ENCODE peak calls at places on chromosome 7, in ten cellular contexts. One of them, this sample, is unnamed. For H3K4me1, the result is how much of the 10 kb centered on the place peaks cover.

GRCh38 chr7:44308741-44309270 is 16.6 kb downstream of the CAMK2B start:
- DNase-seq in psoas muscle: no peak
- DNase-seq in suprapubic skin: peak
- DNase-seq in adrenal gland: no peak
- DNase-seq in CD4-positive, CD25-positive, alpha-beta regulatory T cell: no peak
- DNase-seq in colonic mucosa: peak
- DNase-seq in prostate gland: no peak
- DNase-seq in aorta: peak
- DNase-seq in lower lobe of right lung: no peak
- DNase-seq in thoracic aorta: no peak
- DNase-seq in this sample: peak

GRCh38 chr7:38169862-38170261 is 8.2 kb upstream of the STARD3NL start:
- DNase-seq in aorta: peak
- DNase-seq in lower lobe of right lung: no peak
- DNase-seq in thoracic aorta: peak
- DNase-seq in suprapubic skin: no peak
- DNase-seq in colonic mucosa: peak
- DNase-seq in psoas muscle: peak
- DNase-seq in CD4-positive, CD25-positive, alpha-beta regulatory T cell: no peak
- DNase-seq in prostate gland: peak
- DNase-seq in adrenal gland: peak
- DNase-seq in this sample: no peak

GRCh38 chr7:22586101-22586805 is 86.3 kb upstream of the STEAP1B start:
- DNase-seq in aorta: no peak
- DNase-seq in lower lobe of right lung: no peak
- DNase-seq in prostate gland: no peak
- DNase-seq in suprapubic skin: no peak
- DNase-seq in colonic mucosa: no peak
- DNase-seq in psoas muscle: no peak
- DNase-seq in CD4-positive, CD25-positive, alpha-beta regulatory T cell: no peak
- DNase-seq in adrenal gland: no peak
- DNase-seq in thoracic aorta: no peak
- DNase-seq in this sample: no peak

GRCh38 chr7:129103561-129104324 is 40.8 kb upstream of the TSPAN33 start:
- DNase-seq in thoracic aorta: no peak
- DNase-seq in CD4-positive, CD25-positive, alpha-beta regulatory T cell: no peak
- DNase-seq in lower lobe of right lung: no peak
- DNase-seq in suprapubic skin: no peak
- DNase-seq in prostate gland: no peak
- DNase-seq in aorta: no peak
- DNase-seq in psoas muscle: no peak
- DNase-seq in colonic mucosa: no peak
- DNase-seq in adrenal gland: no peak
- DNase-seq in this sample: no peak

GRCh38 chr7:15199482-15199881 is 296.9 kb upstream of the DGKB start:
- DNase-seq in CD4-positive, CD25-positive, alpha-beta regulatory T cell: no peak
- DNase-seq in suprapubic skin: no peak
- DNase-seq in aorta: no peak
- DNase-seq in colonic mucosa: no peak
- DNase-seq in prostate gland: no peak
- DNase-seq in psoas muscle: no peak
- DNase-seq in adrenal gland: no peak
- DNase-seq in lower lobe of right lung: no peak
- DNase-seq in thoracic aorta: no peak
- DNase-seq in this sample: no peak

GRCh38 chr7:1397491-1398327 is 61.6 kb downstream of the MICALL2 start:
- DNase-seq in aorta: no peak
- DNase-seq in CD4-positive, CD25-positive, alpha-beta regulatory T cell: no peak
- DNase-seq in suprapubic skin: no peak
- DNase-seq in colonic mucosa: no peak
- DNase-seq in thoracic aorta: no peak
- DNase-seq in psoas muscle: no peak
- DNase-seq in lower lobe of right lung: no peak
- DNase-seq in prostate gland: no peak
- DNase-seq in adrenal gland: no peak
- DNase-seq in this sample: no peak

GRCh38 chr7:83701744-83702143 is 52.8 kb upstream of the SEMA3E start:
- DNase-seq in thoracic aorta: no peak
- DNase-seq in prostate gland: no peak
- DNase-seq in lower lobe of right lung: no peak
- DNase-seq in psoas muscle: no peak
- DNase-seq in colonic mucosa: no peak
- DNase-seq in suprapubic skin: no peak
- DNase-seq in CD4-positive, CD25-positive, alpha-beta regulatory T cell: no peak
- DNase-seq in aorta: no peak
- DNase-seq in adrenal gland: no peak
- DNase-seq in this sample: no peak

GRCh38 chr7:21253740-21254687 is 173.9 kb upstream of the SP4 start:
- DNase-seq in lower lobe of right lung: no peak
- DNase-seq in suprapubic skin: no peak
- DNase-seq in psoas muscle: no peak
- DNase-seq in colonic mucosa: peak
- DNase-seq in aorta: no peak
- DNase-seq in CD4-positive, CD25-positive, alpha-beta regulatory T cell: peak
- DNase-seq in adrenal gland: peak
- DNase-seq in thoracic aorta: no peak
- DNase-seq in prostate gland: peak
- DNase-seq in this sample: peak

GRCh38 chr7:133705596-133705995 is 421.5 kb upstream of the LRGUK start:
- DNase-seq in adrenal gland: no peak
- DNase-seq in colonic mucosa: no peak
- DNase-seq in CD4-positive, CD25-positive, alpha-beta regulatory T cell: no peak
- DNase-seq in lower lobe of right lung: no peak
- DNase-seq in aorta: no peak
- DNase-seq in thoracic aorta: no peak
- DNase-seq in suprapubic skin: no peak
- DNase-seq in prostate gland: no peak
- DNase-seq in psoas muscle: no peak
- DNase-seq in this sample: no peak

GRCh38 chr7:133854739-133855138 is 272.4 kb upstream of the LRGUK start:
- DNase-seq in colonic mucosa: no peak
- DNase-seq in lower lobe of right lung: no peak
- DNase-seq in prostate gland: peak
- DNase-seq in suprapubic skin: no peak
- DNase-seq in thoracic aorta: no peak
- DNase-seq in aorta: no peak
- DNase-seq in psoas muscle: no peak
- DNase-seq in CD4-positive, CD25-positive, alpha-beta regulatory T cell: peak
- DNase-seq in adrenal gland: no peak
- DNase-seq in this sample: no peak

GRCh38 chr7:34845666-34846361 is 187.8 kb downstream of the NPSR1 start:
- DNase-seq in adrenal gland: no peak
- DNase-seq in suprapubic skin: no peak
- DNase-seq in CD4-positive, CD25-positive, alpha-beta regulatory T cell: no peak
- DNase-seq in prostate gland: no peak
- DNase-seq in lower lobe of right lung: no peak
- DNase-seq in psoas muscle: no peak
- DNase-seq in thoracic aorta: no peak
- DNase-seq in colonic mucosa: no peak
- DNase-seq in aorta: no peak
- DNase-seq in this sample: no peak

GRCh38 chr7:135342887-135343286 is 109.2 kb downstream of the STRA8 start:
- DNase-seq in psoas muscle: no peak
- DNase-seq in thoracic aorta: no peak
- DNase-seq in CD4-positive, CD25-positive, alpha-beta regulatory T cell: no peak
- DNase-seq in colonic mucosa: no peak
- DNase-seq in aorta: no peak
- DNase-seq in adrenal gland: no peak
- DNase-seq in prostate gland: no peak
- DNase-seq in suprapubic skin: no peak
- DNase-seq in lower lobe of right lung: no peak
- DNase-seq in this sample: no peak

DNA sequence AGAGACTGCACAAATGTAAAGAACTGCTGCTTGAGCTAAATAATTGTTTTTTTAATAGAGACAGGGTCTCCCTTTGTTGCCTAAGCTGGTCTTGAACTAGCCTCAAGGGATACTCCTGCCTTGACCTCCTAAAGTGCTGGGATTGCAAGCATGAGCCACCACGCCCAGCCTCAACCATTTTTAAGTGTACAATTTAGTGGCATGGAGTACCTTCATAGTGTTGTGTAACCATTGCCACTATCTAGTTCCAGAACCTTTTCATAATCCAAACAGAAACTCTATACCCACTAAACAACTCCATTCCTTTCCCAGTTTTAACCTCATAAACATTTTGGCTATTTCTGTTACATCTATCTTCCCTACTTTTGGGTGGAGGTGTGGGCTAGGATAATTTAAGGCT is 6.7 kb downstream of the EIF4H start:
- DNase-seq in thoracic aorta: no peak
- DNase-seq in lower lobe of right lung: no peak
- DNase-seq in colonic mucosa: no peak
- DNase-seq in adrenal gland: no peak
- DNase-seq in psoas muscle: no peak
- DNase-seq in suprapubic skin: no peak
- DNase-seq in prostate gland: no peak
- DNase-seq in CD4-positive, CD25-positive, alpha-beta regulatory T cell: no peak
- DNase-seq in aorta: no peak
- DNase-seq in this sample: no peak
- H3K4me1 ChIP-seq in thoracic aorta: half or more
- H3K4me1 ChIP-seq in lower lobe of right lung: half or more
- H3K4me1 ChIP-seq in colonic mucosa: under half
- H3K4me1 ChIP-seq in adrenal gland: under half
- H3K4me1 ChIP-seq in psoas muscle: half or more
- H3K4me1 ChIP-seq in suprapubic skin: half or more
- H3K4me1 ChIP-seq in prostate gland: under half
- H3K4me1 ChIP-seq in CD4-positive, CD25-positive, alpha-beta regulatory T cell: half or more
- H3K4me1 ChIP-seq in aorta: under half
- H3K4me1 ChIP-seq in this sample: under half

DNA sequence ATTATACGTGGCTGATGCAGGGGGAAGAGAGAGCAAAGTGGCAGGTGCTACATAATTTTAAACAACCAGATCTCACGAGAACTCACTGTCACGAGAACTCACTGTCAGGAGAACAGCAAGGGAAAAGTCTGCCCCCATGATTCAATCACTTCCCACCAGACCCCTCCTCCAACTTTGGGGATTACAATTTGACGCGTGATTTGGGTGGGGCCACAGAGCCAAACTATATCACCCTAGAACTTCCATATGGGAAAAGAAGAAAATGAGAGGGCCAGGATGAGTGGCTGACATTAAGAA is 15.8 kb downstream of the EZH2 start:
- DNase-seq in adrenal gland: no peak
- DNase-seq in thoracic aorta: no peak
- DNase-seq in suprapubic skin: no peak
- DNase-seq in CD4-positive, CD25-positive, alpha-beta regulatory T cell: no peak
- DNase-seq in lower lobe of right lung: no peak
- DNase-seq in psoas muscle: no peak
- DNase-seq in aorta: no peak
- DNase-seq in colonic mucosa: no peak
- DNase-seq in prostate gland: no peak
- DNase-seq in this sample: no peak
- H3K4me1 ChIP-seq in adrenal gland: under half
- H3K4me1 ChIP-seq in thoracic aorta: under half
- H3K4me1 ChIP-seq in suprapubic skin: under half
- H3K4me1 ChIP-seq in CD4-positive, CD25-positive, alpha-beta regulatory T cell: under half
- H3K4me1 ChIP-seq in lower lobe of right lung: under half
- H3K4me1 ChIP-seq in psoas muscle: under half
- H3K4me1 ChIP-seq in aorta: under half
- H3K4me1 ChIP-seq in colonic mucosa: under half
- H3K4me1 ChIP-seq in prostate gland: under half
- H3K4me1 ChIP-seq in this sample: under half

GRCh38 chr7:6385110-6385792 is 62.5 kb downstream of the DAGLB start:
- DNase-seq in colonic mucosa: no peak
- DNase-seq in thoracic aorta: no peak
- DNase-seq in CD4-positive, CD25-positive, alpha-beta regulatory T cell: no peak
- DNase-seq in lower lobe of right lung: no peak
- DNase-seq in adrenal gland: no peak
- DNase-seq in prostate gland: peak
- DNase-seq in suprapubic skin: no peak
- DNase-seq in psoas muscle: no peak
- DNase-seq in aorta: no peak
- DNase-seq in this sample: no peak

GRCh38 chr7:6386779-6387178 is 61.0 kb downstream of the DAGLB start:
- DNase-seq in colonic mucosa: no peak
- DNase-seq in thoracic aorta: no peak
- DNase-seq in adrenal gland: no peak
- DNase-seq in suprapubic skin: no peak
- DNase-seq in aorta: no peak
- DNase-seq in CD4-positive, CD25-positive, alpha-beta regulatory T cell: peak
- DNase-seq in lower lobe of right lung: no peak
- DNase-seq in psoas muscle: no peak
- DNase-seq in prostate gland: no peak
- DNase-seq in this sample: no peak

GRCh38 chr7:6387734-6388294 is 59.9 kb downstream of the DAGLB start:
- DNase-seq in adrenal gland: no peak
- DNase-seq in prostate gland: no peak
- DNase-seq in CD4-positive, CD25-positive, alpha-beta regulatory T cell: no peak
- DNase-seq in lower lobe of right lung: no peak
- DNase-seq in suprapubic skin: no peak
- DNase-seq in thoracic aorta: no peak
- DNase-seq in colonic mucosa: no peak
- DNase-seq in aorta: no peak
- DNase-seq in psoas muscle: no peak
- DNase-seq in this sample: no peak

GRCh38 chr7:6384327-6384726 is 63.4 kb downstream of the DAGLB start:
- DNase-seq in colonic mucosa: no peak
- DNase-seq in adrenal gland: no peak
- DNase-seq in lower lobe of right lung: no peak
- DNase-seq in psoas muscle: no peak
- DNase-seq in prostate gland: no peak
- DNase-seq in suprapubic skin: no peak
- DNase-seq in aorta: no peak
- DNase-seq in CD4-positive, CD25-positive, alpha-beta regulatory T cell: no peak
- DNase-seq in thoracic aorta: no peak
- DNase-seq in this sample: no peak

DNA sequence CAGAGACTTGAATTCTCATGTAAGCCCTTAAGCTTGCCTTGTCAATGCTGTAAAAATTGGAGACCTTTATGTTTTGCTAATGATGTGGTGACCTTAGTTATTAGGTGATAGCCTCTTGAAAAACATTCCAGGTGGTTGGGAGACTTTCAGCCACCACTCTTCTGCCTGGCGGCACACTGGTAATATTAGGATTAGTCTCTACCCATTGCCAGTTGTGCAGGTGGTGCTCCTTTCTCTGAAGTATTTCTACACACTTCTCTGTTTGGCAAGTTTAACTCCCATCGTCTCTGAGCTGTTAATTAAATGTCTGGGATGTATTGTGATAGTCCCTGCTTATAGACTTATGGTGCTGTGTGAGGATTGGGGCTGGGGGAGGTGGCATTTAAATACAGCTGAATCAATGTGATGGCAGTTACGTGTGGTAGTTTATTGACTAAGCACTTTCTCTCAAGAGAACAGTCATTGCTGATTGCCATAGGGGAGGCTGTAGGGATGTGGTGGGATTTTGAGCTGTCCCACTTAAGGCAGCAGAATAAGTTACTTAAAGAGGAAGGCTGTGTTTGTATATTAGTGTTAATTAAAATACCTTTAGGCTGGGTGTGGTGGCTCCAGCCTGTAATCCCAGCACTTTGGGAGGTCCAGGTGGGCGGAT is 61.7 kb downstream of the DAGLB start:
- DNase-seq in prostate gland: no peak
- DNase-seq in colonic mucosa: no peak
- DNase-seq in lower lobe of right lung: no peak
- DNase-seq in CD4-positive, CD25-positive, alpha-beta regulatory T cell: no peak
- DNase-seq in thoracic aorta: no peak
- DNase-seq in aorta: no peak
- DNase-seq in psoas muscle: no peak
- DNase-seq in adrenal gland: no peak
- DNase-seq in suprapubic skin: no peak
- DNase-seq in this sample: no peak
- H3K4me1 ChIP-seq in prostate gland: under half
- H3K4me1 ChIP-seq in colonic mucosa: under half
- H3K4me1 ChIP-seq in lower lobe of right lung: half or more
- H3K4me1 ChIP-seq in CD4-positive, CD25-positive, alpha-beta regulatory T cell: under half
- H3K4me1 ChIP-seq in thoracic aorta: half or more
- H3K4me1 ChIP-seq in aorta: under half
- H3K4me1 ChIP-seq in psoas muscle: half or more
- H3K4me1 ChIP-seq in adrenal gland: under half
- H3K4me1 ChIP-seq in suprapubic skin: half or more
- H3K4me1 ChIP-seq in this sample: under half

GRCh38 chr7:151085329-151085690 is 965 bp upstream of the AGAP3 start:
- DNase-seq in suprapubic skin: no peak
- DNase-seq in CD4-positive, CD25-positive, alpha-beta regulatory T cell: no peak
- DNase-seq in prostate gland: no peak
- DNase-seq in colonic mucosa: peak
- DNase-seq in thoracic aorta: no peak
- DNase-seq in adrenal gland: peak
- DNase-seq in aorta: no peak
- DNase-seq in psoas muscle: peak
- DNase-seq in lower lobe of right lung: no peak
- DNase-seq in this sample: no peak
- H3K4me1 ChIP-seq in suprapubic skin: half or more
- H3K4me1 ChIP-seq in CD4-positive, CD25-positive, alpha-beta regulatory T cell: half or more
- H3K4me1 ChIP-seq in prostate gland: under half
- H3K4me1 ChIP-seq in colonic mucosa: under half
- H3K4me1 ChIP-seq in thoracic aorta: under half
- H3K4me1 ChIP-seq in adrenal gland: under half
- H3K4me1 ChIP-seq in aorta: under half
- H3K4me1 ChIP-seq in psoas muscle: under half
- H3K4me1 ChIP-seq in lower lobe of right lung: half or more
- H3K4me1 ChIP-seq in this sample: under half